ENCODE peak calls at places on chromosomes 3 and 15, in seven cellular contexts. I is cardiac septum; Y is activated CD8-positive, alpha-beta memory T cell treated with anti-CD3 and anti-CD28 coated beads, Interleukin-2, amount 50 U/mL, for 48 hours; J is activated CD4-positive, alpha-beta T cell treated with anti-CD3 and anti-CD28 coated beads, Interleukin-2, amount 50 U/mL, for 24 hours; M is NCI-H146; B is hepatic stellate cell; R is HCEC 1CT. U is an unnamed sample.

GRCh38 chr3:4426782-4427344 is 40.2 kb downstream of the SUMF1 start:
- DNase-seq in I (no peak), Y (no peak), J (no peak), M (no peak), B (peak; percentile 75), R (peak; percentile 88), U (no peak)

GRCh38 chr15:101165905-101166471 is 85.9 kb downstream of the CHSY1 start:
- DNase-seq in I (no peak), Y (no peak), J (no peak), M (no peak), B (no peak), R (no peak), U (no peak)

GRCh38 chr15:63877713-63878271 is 44.0 kb upstream of the HERC1 start:
- DNase-seq in I (no peak), Y (no peak), J (no peak), M (no peak), B (no peak), R (no peak), U (no peak)

GRCh38 chr3:107241217-107241616 is 136.0 kb upstream of the CCDC54 start:
- DNase-seq in I (no peak), Y (peak; percentile 54), J (no peak), M (no peak), B (peak; percentile 24), R (peak; percentile 27), U (peak; percentile 48)

GRCh38 chr3:64214002-64214696 is 11.1 kb downstream of the PRICKLE2 start:
- DNase-seq in I (peak; percentile 81), Y (no peak), J (no peak), M (no peak), B (peak; percentile 78), R (peak; percentile 63), U (no peak)

GRCh38 chr3:148601766-148602685 is 95.7 kb upstream of the AGTR1 start:
- DNase-seq in I (no peak), Y (no peak), J (no peak), M (no peak), B (no peak), R (peak; percentile 38), U (no peak)

GRCh38 chr3:187909871-187910270 is 164.6 kb upstream of the BCL6 start:
- DNase-seq in I (no peak), Y (no peak), J (no peak), M (no peak), B (no peak), R (no peak), U (no peak)

GRCh38 chr3:197088370-197088769 is 58.8 kb upstream of the MELTF start:
- DNase-seq in I (no peak), Y (no peak), J (no peak), M (no peak), B (no peak), R (no peak), U (no peak)

GRCh38 chr3:52150860-52151259 is 3.4 kb downstream of the POC1A start:
- DNase-seq in I (no peak), Y (no peak), J (no peak), M (no peak), B (no peak), R (no peak), U (no peak)

GRCh38 chr3:145326666-145327065 is 834.3 kb downstream of the PLOD2 start:
- DNase-seq in I (no peak), Y (no peak), J (no peak), M (no peak), B (no peak), R (no peak), U (no peak)

GRCh38 chr3:13281657-13282527 is 138.2 kb downstream of the NUP210 start:
- DNase-seq in I (no peak), Y (no peak), J (no peak), M (peak; percentile 46), B (no peak), R (no peak), U (no peak)

GRCh38 chr3:128399221-128399915 is 67.3 kb downstream of the DNAJB8 start:
- DNase-seq in I (no peak), Y (no peak), J (no peak), M (no peak), B (no peak), R (no peak), U (no peak)

GRCh38 chr15:55829826-55830225 is 86.9 kb upstream of the PRTG start:
- DNase-seq in I (no peak), Y (no peak), J (no peak), M (no peak), B (no peak), R (no peak), U (no peak)

GRCh38 chr3:142604940-142605339 is 8.7 kb downstream of the PLS1 start:
- DNase-seq in I (no peak), Y (no peak), J (no peak), M (no peak), B (no peak), R (no peak), U (no peak)

GRCh38 chr3:116741462-116741861 is 31.9 kb downstream of the TUSC7 start:
- DNase-seq in I (no peak), Y (no peak), J (no peak), M (no peak), B (no peak), R (no peak), U (no peak)

GRCh38 chr15:60568883-60569495 is 90.0 kb upstream of the ICE2 start:
- DNase-seq in I (no peak), Y (no peak), J (no peak), M (no peak), B (no peak), R (no peak), U (no peak)

GRCh38 chr15:90264649-90265048 is 823 bp upstream of the NGRN start:
- DNase-seq in I (no peak), Y (peak; percentile 67), J (peak; percentile 17), M (no peak), B (no peak), R (no peak), U (no peak)

GRCh38 chr3:139434764-139435291 is 41.5 kb downstream of the RBP2 start:
- DNase-seq in I (no peak), Y (no peak), J (no peak), M (no peak), B (no peak), R (peak; percentile 22), U (no peak)

GRCh38 chr3:42515391-42515916 is 13.0 kb downstream of the VIPR1 start:
- DNase-seq in I (peak; percentile 89), Y (no peak), J (no peak), M (no peak), B (no peak), R (no peak), U (no peak)

GRCh38 chr3:188947401-188947982 is 224.3 kb upstream of the TPRG1 start:
- DNase-seq in I (peak; percentile 90), Y (peak; percentile 59), J (no peak), M (peak; percentile 94), B (peak; percentile 71), R (peak; percentile 87), U (peak; percentile 90)

GRCh38 chr3:47243748-47244147 is 38.9 kb downstream of the KIF9 start:
- DNase-seq in I (no peak), Y (no peak), J (no peak), M (no peak), B (no peak), R (no peak), U (no peak)

GRCh38 chr3:197835509-197835908 is 44.5 kb downstream of the LRCH3 start:
- DNase-seq in I (no peak), Y (no peak), J (no peak), M (no peak), B (no peak), R (no peak), U (no peak)

GRCh38 chr3:173003471-173003870 is 137.6 kb downstream of the SPATA16 start:
- DNase-seq in I (no peak), Y (no peak), J (no peak), M (no peak), B (no peak), R (no peak), U (no peak)

U was measured in COR-L47.